ENCODE peak calls at places on chromosomes 5 and 9, in seven cellular contexts. L is brain microvascular endothelial cell; H is cardiac muscle cell; K is NCI-H187; A is transverse colon; W is aorta; F is activated CD8-positive, alpha-beta memory T cell treated with anti-CD3 and anti-CD28 coated beads, Interleukin-2, amount 50 U/mL, for 4 hours. P is an unnamed sample.

GRCh38 chr5:143359869-143360268 is 43.6 kb downstream of the NR3C1 start:
- DNase-seq in K (no peak), L (no peak), A (no peak), H (no peak), F (no peak), W (no peak), P (no peak)

GRCh38 chr5:142823176-142823575 is 53.0 kb downstream of the ARHGAP26 start:
- DNase-seq in K (no peak), W (no peak), H (no peak), F (no peak), A (no peak), L (no peak), P (no peak)

GRCh38 chr9:89844075-89844474 is 239.3 kb downstream of the GADD45G start:
- DNase-seq in F (no peak), K (no peak), H (no peak), L (no peak), A (no peak), W (no peak), P (no peak)

GRCh38 chr9:76646249-76646648 is 118.0 kb upstream of the PCA3 start:
- DNase-seq in H (no peak), W (no peak), L (no peak), A (peak), F (no peak), K (no peak), P (peak)

GRCh38 chr5:151675225-151675955 is 11.3 kb downstream of the SPARC start:
- DNase-seq in K (no peak), F (no peak), A (no peak), L (no peak), H (no peak), W (no peak), P (no peak)

GRCh38 chr5:137802282-137803210 is 48.4 kb upstream of the HNRNPA0 start:
- DNase-seq in H (no peak), K (no peak), W (no peak), A (no peak), F (no peak), L (no peak), P (no peak)

GRCh38 chr5:17088051-17088450 is 129.4 kb upstream of the BASP1 start:
- DNase-seq in F (no peak), K (no peak), A (no peak), L (no peak), H (no peak), W (no peak), P (peak)

GRCh38 chr9:114140850-114141249 is 14.5 kb upstream of the COL27A1 start:
- DNase-seq in L (no peak), H (no peak), F (no peak), K (no peak), A (no peak), W (no peak), P (no peak)

GRCh38 chr9:120767451-120767850 is 25.8 kb downstream of the FBXW2 start:
- DNase-seq in A (no peak), K (no peak), F (no peak), L (no peak), H (no peak), W (no peak), P (peak)

GRCh38 chr9:23120630-23121029 is 674.0 kb downstream of the DMRTA1 start:
- DNase-seq in K (no peak), H (peak), L (no peak), W (no peak), A (no peak), F (no peak), P (no peak)

GRCh38 chr9:125142560-125143376 is 560 bp downstream of the SCAI start:
- DNase-seq in A (peak), L (no peak), K (no peak), H (peak), F (no peak), W (peak), P (no peak)

GRCh38 chr9:35746583-35746982 is 2.4 kb downstream of the GBA2 start:
- DNase-seq in W (no peak), F (no peak), K (no peak), H (no peak), A (peak), L (no peak), P (no peak)

GRCh38 chr9:115374724-115375268 is 256.8 kb upstream of the TNC start:
- DNase-seq in F (no peak), H (no peak), L (no peak), W (no peak), K (no peak), A (no peak), P (peak)

GRCh38 chr9:126309427-126310179 is 17.0 kb upstream of the MVB12B start:
- DNase-seq in L (no peak), H (no peak), F (no peak), W (no peak), A (no peak), K (no peak), P (no peak)

GRCh38 chr5:166505546-166505945 is 1785.9 kb upstream of the WWC1 start:
- DNase-seq in F (no peak), W (no peak), L (no peak), H (no peak), K (no peak), A (no peak), P (no peak)

GRCh38 chr9:130847306-130848217 is 12.5 kb downstream of the ABL1 start:
- DNase-seq in W (peak), L (peak), A (peak), F (no peak), H (no peak), K (no peak), P (peak)

GRCh38 chr5:181192337-181193046 is 12.5 kb downstream of the TRIM7 start:
- DNase-seq in A (no peak), H (no peak), L (no peak), W (peak), K (no peak), F (no peak), P (no peak)

GRCh38 chr5:88884435-88884877 is 1.5 kb upstream of the MEF2C start:
- DNase-seq in F (no peak), A (no peak), L (no peak), W (no peak), H (no peak), K (no peak), P (no peak)

GRCh38 chr9:133074111-133074651 is 12.4 kb downstream of the CEL start:
- DNase-seq in L (no peak), H (no peak), F (no peak), A (no peak), K (no peak), W (no peak), P (no peak)